ENCODE peak calls at places on chromosome 1, in seven cellular contexts. C is OCI-LY7, X is lower leg skin, K is AG04450, A is left ventricle myocardium inferior, B is skeletal muscle cell, L is H1. I is an unnamed sample.

GRCh38 chr1:199747984-199748383 is 279.5 kb upstream of the NR5A2 start:
- DNase-seq in L (peak; percentile 51), C (no peak), K (no peak), A (no peak), B (no peak), X (no peak), I (no peak)

GRCh38 chr1:151989131-151989868 is 4.4 kb downstream of the S100A10 start:
- DNase-seq in B (no peak), A (peak; percentile 60), K (no peak), X (peak; percentile 81), C (no peak), L (no peak), I (no peak)

GRCh38 chr1:14686701-14687100 is 88.2 kb downstream of the KAZN start:
- DNase-seq in A (no peak), K (no peak), B (no peak), C (no peak), L (no peak), X (no peak), I (no peak)

GRCh38 chr1:59412705-59413326 is 115.9 kb downstream of the FGGY start:
- DNase-seq in X (no peak), A (no peak), L (no peak), B (no peak), C (no peak), K (no peak), I (no peak)

GRCh38 chr1:115809847-115810246 is 31.1 kb downstream of the NHLH2 start:
- DNase-seq in X (no peak), K (no peak), A (no peak), L (no peak), C (no peak), B (no peak), I (no peak)

GRCh38 chr1:68954841-68955240 is 458.0 kb upstream of the DEPDC1 start:
- DNase-seq in K (no peak), X (no peak), A (no peak), C (no peak), L (no peak), B (peak; percentile 25), I (no peak)

GRCh38 chr1:154624756-154625643 is 17.0 kb upstream of the ADAR start:
- DNase-seq in A (no peak), L (no peak), X (no peak), K (peak; percentile 85), B (peak; percentile 45), C (no peak), I (no peak)

GRCh38 chr1:9827558-9828185 is 3.9 kb upstream of the CLSTN1 start:
- DNase-seq in C (no peak), B (peak; percentile 49), K (no peak), A (no peak), X (no peak), L (no peak), I (no peak)

GRCh38 chr1:174692313-174692712 is 244.5 kb downstream of the GPR52 start:
- DNase-seq in B (peak; percentile 17), A (no peak), X (no peak), L (no peak), C (no peak), K (peak; percentile 13), I (no peak)

GRCh38 chr1:56094168-56094567 is 485.2 kb downstream of the PLPP3 start:
- DNase-seq in B (no peak), C (no peak), K (no peak), L (no peak), X (no peak), A (no peak), I (no peak)

GRCh38 chr1:246306415-246307037 is 200.6 kb downstream of the SMYD3 start:
- DNase-seq in A (no peak), X (no peak), K (no peak), B (no peak), C (no peak), L (no peak), I (no peak)

GRCh38 chr1:246302671-246303317 is 204.3 kb downstream of the SMYD3 start:
- DNase-seq in X (no peak), K (no peak), C (no peak), A (no peak), L (no peak), B (no peak), I (no peak)

GRCh38 chr1:246301553-246302250 is 205.4 kb downstream of the SMYD3 start:
- DNase-seq in B (no peak), A (no peak), K (no peak), X (no peak), L (no peak), C (no peak), I (no peak)

GRCh38 chr1:246302251-246302625 is 204.8 kb downstream of the SMYD3 start:
- DNase-seq in L (no peak), K (no peak), X (no peak), C (no peak), B (no peak), A (no peak), I (no peak)

GRCh38 chr1:246304468-246305259 is 202.4 kb downstream of the SMYD3 start:
- DNase-seq in X (no peak), A (no peak), L (no peak), C (no peak), B (no peak), K (no peak), I (no peak)
- H3K4me3 ChIP-seq in X (no peak overlapping the region), A (no peak overlapping the region), L (no peak overlapping the region), C (no peak overlapping the region), B (no peak overlapping the region), K (no peak overlapping the region), I (no peak overlapping the region)

GRCh38 chr1:211606914-211607751 is 28.2 kb upstream of the SLC30A1 start:
- DNase-seq in C (peak; percentile 73), X (no peak), A (peak; percentile 31), B (no peak), L (no peak), K (no peak), I (no peak)

GRCh38 chr1:211605034-211605433 is 26.1 kb upstream of the SLC30A1 start:
- DNase-seq in X (no peak), C (no peak), B (no peak), L (no peak), A (no peak), K (no peak), I (no peak)

GRCh38 chr1:211605613-211606326 is 26.8 kb upstream of the SLC30A1 start:
- DNase-seq in A (no peak), K (no peak), B (no peak), C (no peak), X (no peak), L (no peak), I (no peak)

GRCh38 chr1:211607752-211608478 is 29.0 kb upstream of the SLC30A1 start:
- DNase-seq in A (no peak), X (no peak), B (no peak), C (no peak), K (no peak), L (no peak), I (no peak)

GRCh38 chr1:211606327-211606913 is 27.5 kb upstream of the SLC30A1 start:
- DNase-seq in X (no peak), L (no peak), A (no peak), B (no peak), C (no peak), K (no peak), I (no peak)
- H3K4me3 ChIP-seq in X (no peak overlapping the region), L (no peak overlapping the region), A (peak overlapping the region; percentile 29), B (no peak overlapping the region), C (peak overlapping the region; percentile 54), K (no peak overlapping the region), I (no peak overlapping the region)

GRCh38 chr1:100614570-100614969 is 76.6 kb downstream of the GPR88 start:
- DNase-seq in A (no peak), X (no peak), C (no peak), K (no peak), L (no peak), B (no peak), I (no peak)

GRCh38 chr1:100612540-100612939 is 74.6 kb downstream of the GPR88 start:
- DNase-seq in X (no peak), B (no peak), K (no peak), A (no peak), L (no peak), C (no peak), I (no peak)

GRCh38 chr1:100616121-100616621 is 78.2 kb downstream of the GPR88 start:
- DNase-seq in K (no peak), C (no peak), A (no peak), B (no peak), X (no peak), L (no peak), I (no peak)

GRCh38 chr1:100613817-100614559 is 76.0 kb downstream of the GPR88 start:
- DNase-seq in X (no peak), A (no peak), K (no peak), C (no peak), L (no peak), B (no peak), I (no peak)

GRCh38 chr1:100615686-100616085 is 77.7 kb downstream of the GPR88 start:
- DNase-seq in C (no peak), B (no peak), X (no peak), A (no peak), K (no peak), L (no peak), I (no peak)
- H3K4me3 ChIP-seq in C (no peak overlapping the region), B (no peak overlapping the region), X (no peak overlapping the region), A (no peak overlapping the region), K (no peak overlapping the region), L (no peak overlapping the region), I (no peak overlapping the region)

GRCh38 chr1:235407419-235407818 is 40.2 kb downstream of the TBCE start:
- DNase-seq in L (no peak), X (no peak), A (no peak), B (no peak), C (no peak), K (no peak), I (no peak)
- H3K4me3 ChIP-seq in L (no peak overlapping the region), X (no peak overlapping the region), A (no peak overlapping the region), B (no peak overlapping the region), C (no peak overlapping the region), K (no peak overlapping the region), I (no peak overlapping the region)